ENCODE peak calls at places on chromosomes 2 and 18, in seven cellular contexts. U is EL; N is activated naive CD4-positive, alpha-beta T cell treated with anti-CD3 and anti-CD28 coated beads for 36 hours; R is A549; P is mammary epithelial cell; Q is dorsolateral prefrontal cortex; L is COR-L47. O is an unnamed sample.
A peak's percentile ranks its signal among the peaks of the same experiment; 100 is the strongest.

GRCh38 chr2:98550165-98550564 is 58.1 kb downstream of the COA5 start:
- DNase-seq in Q (no peak), L (no peak), N (no peak), U (no peak), R (no peak), P (no peak), O (no peak)

GRCh38 chr2:206477296-206477695 is 34.0 kb downstream of the ADAM23 start:
- DNase-seq in Q (no peak), P (peak; percentile 93), N (no peak), U (no peak), R (no peak), L (peak; percentile 68), O (no peak)

GRCh38 chr18:58822944-58823343 is 41.7 kb upstream of the ZNF532 start:
- DNase-seq in Q (no peak), R (no peak), P (no peak), N (no peak), L (no peak), U (no peak), O (no peak)

GRCh38 chr18:50091495-50092249 is 103.3 kb downstream of the MYO5B start:
- DNase-seq in Q (peak; percentile 26), P (no peak), N (no peak), U (no peak), R (no peak), L (no peak), O (no peak)

GRCh38 chr18:59220164-59220783 is 316 bp downstream of the GRP start:
- DNase-seq in L (peak; percentile 64), U (peak; percentile 18), P (no peak), Q (no peak), R (no peak), N (no peak), O (no peak)

GRCh38 chr2:78541451-78542267 is 483.8 kb upstream of the REG3G start:
- DNase-seq in Q (no peak), P (no peak), N (no peak), U (no peak), R (peak; percentile 39), L (no peak), O (no peak)

GRCh38 chr2:236250909-236251579 is 13.2 kb downstream of the ASB18 start:
- DNase-seq in L (no peak), N (no peak), P (no peak), R (no peak), U (no peak), Q (no peak), O (no peak)

GRCh38 chr2:159219394-159219998 is 67.0 kb downstream of the WDSUB1 start:
- DNase-seq in U (no peak), L (no peak), N (no peak), P (no peak), R (no peak), Q (no peak), O (no peak)

GRCh38 chr2:144162652-144163051 is 357.3 kb downstream of the ZEB2 start:
- DNase-seq in Q (no peak), N (peak; percentile 66), L (peak; percentile 13), U (no peak), P (peak; percentile 29), R (peak; percentile 35), O (no peak)

GRCh38 chr18:73461038-73461779 is 593.4 kb upstream of the NETO1 start:
- DNase-seq in Q (no peak), N (no peak), R (no peak), L (no peak), P (no peak), U (no peak), O (no peak)

GRCh38 chr2:191632426-191632825 is 45.5 kb upstream of the NABP1 start:
- DNase-seq in N (no peak), L (no peak), P (no peak), U (no peak), Q (no peak), R (no peak), O (no peak)

GRCh38 chr2:181264436-181264835 is 192.8 kb upstream of the ITGA4 start:
- DNase-seq in Q (no peak), R (no peak), P (no peak), U (peak; percentile 23), L (no peak), N (no peak), O (peak; percentile 43)

GRCh38 chr2:120914839-120915521 is 179.3 kb downstream of the GLI2 start:
- DNase-seq in U (peak; percentile 96), P (peak; percentile 69), Q (no peak), L (no peak), R (peak; percentile 90), N (no peak), O (peak; percentile 97)

GRCh38 chr18:30562231-30562630 is 480.3 kb downstream of the DSC3 start:
- DNase-seq in P (no peak), Q (no peak), L (no peak), U (no peak), N (no peak), R (no peak), O (no peak)

GRCh38 chr2:215171826-215172225 is 33.4 kb upstream of the ABCA12 start:
- DNase-seq in R (no peak), N (no peak), U (no peak), Q (no peak), L (no peak), P (no peak), O (no peak)

GRCh38 chr18:68241881-68242280 is 473.0 kb downstream of the TMX3 start:
- DNase-seq in P (no peak), Q (no peak), L (no peak), U (no peak), R (no peak), N (no peak), O (no peak)

GRCh38 chr18:73060666-73061270 is 193.0 kb upstream of the NETO1 start:
- DNase-seq in Q (no peak), P (peak; percentile 37), N (no peak), L (no peak), R (no peak), U (peak; percentile 41), O (no peak)

GRCh38 chr2:12177052-12177994 is 430.9 kb downstream of the LPIN1 start:
- DNase-seq in P (peak; percentile 49), Q (peak; percentile 33), U (peak; percentile 86), R (peak; percentile 14), L (no peak), N (peak; percentile 54), O (no peak)

GRCh38 chr18:41324934-41325333 is 630.1 kb upstream of the PIK3C3 start:
- DNase-seq in L (no peak), U (no peak), N (no peak), P (peak; percentile 90), R (no peak), Q (no peak), O (peak; percentile 41)

O was measured in NCI-H226.